ENCODE peak calls at places on chromosomes 1 and 21, in four cellular contexts. One of them, this sample, is unnamed.

GRCh38 chr1:177229781-177230180 is 59.0 kb downstream of the BRINP2 start:
- DNase-seq in GOT3: no peak
- DNase-seq in cortex of kidney: no peak
- DNase-seq in natural killer cell treated with Interleukin-12 subunit alpha and Interleukin-12 subunit beta and Interleukin-15 and Interleukin-18, amount 100 ng/mL, for 72 hours: no peak
- DNase-seq in this sample: no peak

GRCh38 chr21:33268736-33269441 is 2.7 kb downstream of the IL10RB start:
- DNase-seq in cortex of kidney: no peak
- DNase-seq in natural killer cell treated with Interleukin-12 subunit alpha and Interleukin-12 subunit beta and Interleukin-15 and Interleukin-18, amount 100 ng/mL, for 72 hours: no peak
- DNase-seq in GOT3: no peak
- DNase-seq in this sample: no peak

GRCh38 chr1:183279835-183280234 is 93.8 kb downstream of the LAMC2 start:
- DNase-seq in cortex of kidney: no peak
- DNase-seq in GOT3: peak
- DNase-seq in natural killer cell treated with Interleukin-12 subunit alpha and Interleukin-12 subunit beta and Interleukin-15 and Interleukin-18, amount 100 ng/mL, for 72 hours: no peak
- DNase-seq in this sample: peak

GRCh38 chr1:74689800-74690696 is 16.5 kb upstream of the ERICH3 start:
- DNase-seq in cortex of kidney: no peak
- DNase-seq in GOT3: no peak
- DNase-seq in natural killer cell treated with Interleukin-12 subunit alpha and Interleukin-12 subunit beta and Interleukin-15 and Interleukin-18, amount 100 ng/mL, for 72 hours: no peak
- DNase-seq in this sample: peak

GRCh38 chr21:36135391-36136094 is 664 bp downstream of the CBR3 start:
- DNase-seq in natural killer cell treated with Interleukin-12 subunit alpha and Interleukin-12 subunit beta and Interleukin-15 and Interleukin-18, amount 100 ng/mL, for 72 hours: peak
- DNase-seq in cortex of kidney: no peak
- DNase-seq in GOT3: peak
- DNase-seq in this sample: no peak

GRCh38 chr1:218671573-218671972 is 326.4 kb downstream of the TGFB2 start:
- DNase-seq in natural killer cell treated with Interleukin-12 subunit alpha and Interleukin-12 subunit beta and Interleukin-15 and Interleukin-18, amount 100 ng/mL, for 72 hours: no peak
- DNase-seq in GOT3: no peak
- DNase-seq in cortex of kidney: no peak
- DNase-seq in this sample: peak

GRCh38 chr1:154736840-154737239 is 128.9 kb upstream of the ADAR start:
- DNase-seq in cortex of kidney: no peak
- DNase-seq in natural killer cell treated with Interleukin-12 subunit alpha and Interleukin-12 subunit beta and Interleukin-15 and Interleukin-18, amount 100 ng/mL, for 72 hours: no peak
- DNase-seq in GOT3: no peak
- DNase-seq in this sample: no peak

GRCh38 chr1:100463809-100464424 is 74.0 kb upstream of the GPR88 start:
- DNase-seq in GOT3: no peak
- DNase-seq in cortex of kidney: no peak
- DNase-seq in natural killer cell treated with Interleukin-12 subunit alpha and Interleukin-12 subunit beta and Interleukin-15 and Interleukin-18, amount 100 ng/mL, for 72 hours: peak
- DNase-seq in this sample: no peak

GRCh38 chr1:198699167-198700015 is 60.6 kb downstream of the PTPRC start:
- DNase-seq in cortex of kidney: no peak
- DNase-seq in natural killer cell treated with Interleukin-12 subunit alpha and Interleukin-12 subunit beta and Interleukin-15 and Interleukin-18, amount 100 ng/mL, for 72 hours: no peak
- DNase-seq in GOT3: no peak
- DNase-seq in this sample: peak

GRCh38 chr1:77120950-77121349 is 98.3 kb downstream of the PIGK start:
- DNase-seq in cortex of kidney: no peak
- DNase-seq in GOT3: no peak
- DNase-seq in natural killer cell treated with Interleukin-12 subunit alpha and Interleukin-12 subunit beta and Interleukin-15 and Interleukin-18, amount 100 ng/mL, for 72 hours: no peak
- DNase-seq in this sample: no peak

GRCh38 chr1:1779691-1780597 is 1.7 kb upstream of the NADK start:
- DNase-seq in natural killer cell treated with Interleukin-12 subunit alpha and Interleukin-12 subunit beta and Interleukin-15 and Interleukin-18, amount 100 ng/mL, for 72 hours: peak
- DNase-seq in cortex of kidney: no peak
- DNase-seq in GOT3: no peak
- DNase-seq in this sample: no peak

GRCh38 chr1:180802849-180803248 is 109.8 kb upstream of the KIAA1614 start:
- DNase-seq in cortex of kidney: no peak
- DNase-seq in natural killer cell treated with Interleukin-12 subunit alpha and Interleukin-12 subunit beta and Interleukin-15 and Interleukin-18, amount 100 ng/mL, for 72 hours: no peak
- DNase-seq in GOT3: no peak
- DNase-seq in this sample: no peak